ENCODE peak calls at places on chromosomes 13 and 19, in four cellular contexts. A is tibial artery, C is endothelial cell, P is stomach. I is an unnamed sample.

GRCh38 chr13:52737451-52737850 is 2.2 kb downstream of the CNMD start:
- DNase-seq in A (no peak), P (no peak), C (no peak), I (no peak)

GRCh38 chr13:82636119-82636518 is 1246.2 kb downstream of the SLITRK1 start:
- DNase-seq in A (no peak), P (no peak), C (no peak), I (no peak)

GRCh38 chr13:49444517-49445395 is 682 bp downstream of the SETDB2 start:
- DNase-seq in P (no peak), C (no peak), A (peak; percentile 38), I (no peak)

GRCh38 chr19:38422405-38422804 is 3.6 kb downstream of the RASGRP4 start:
- DNase-seq in P (no peak), A (no peak), C (no peak), I (no peak)

GRCh38 chr19:1011831-1012333 is 9.0 kb downstream of the TMEM259 start:
- DNase-seq in P (no peak), A (no peak), C (no peak), I (no peak)

GRCh38 chr19:3515891-3516422 is 9.8 kb downstream of the FZR1 start:
- DNase-seq in A (no peak), C (no peak), P (no peak), I (no peak)

GRCh38 chr19:10565028-10565566 is 713 bp downstream of the KRI1 start:
- DNase-seq in P (peak; percentile 35), C (peak; percentile 34), A (peak; percentile 45), I (no peak)

GRCh38 chr13:68551701-68552522 is 1321.8 kb upstream of the PCDH9 start:
- DNase-seq in P (no peak), C (no peak), A (no peak), I (no peak)

GRCh38 chr19:21824679-21825078 is 11.3 kb downstream of the ZNF43 start:
- DNase-seq in C (no peak), A (no peak), P (no peak), I (no peak)

GRCh38 chr13:30142502-30143211 is 164.7 kb downstream of the KATNAL1 start:
- DNase-seq in A (no peak), C (no peak), P (no peak), I (no peak)

I was measured in midbrain.